ENCODE peak calls at places on chromosomes 5 and 9, in nine cellular contexts. E is A673, M is small intestine, A is GM23338, O is mammary epithelial cell, N is cardiac muscle cell, B is PC-3, Q is heart right ventricle, F is GM23248. I is an unnamed sample.

GRCh38 chr5:29077451-29077850 is 2039.1 kb upstream of the CDH9 start:
- DNase-seq in E (no peak), M (no peak), A (no peak), O (peak; percentile 1), N (no peak), B (peak; percentile 68), Q (no peak), F (no peak), I (no peak)

GRCh38 chr9:104987743-104988142 is 59.8 kb upstream of the ABCA1 start:
- DNase-seq in E (no peak), M (no peak), A (no peak), O (peak; percentile 54), N (no peak), B (peak; percentile 47), Q (no peak), F (peak; percentile 7), I (no peak)

GRCh38 chr5:73370620-73371583 is 77.7 kb downstream of the FOXD1 start:
- DNase-seq in E (peak; percentile 73), M (no peak), A (no peak), O (peak; percentile 99), N (no peak), B (peak; percentile 95), Q (no peak), F (peak; percentile 93), I (no peak)

GRCh38 chr5:173778784-173779304 is 109.3 kb upstream of the CPEB4 start:
- DNase-seq in E (no peak), M (peak; percentile 83), A (no peak), O (no peak), N (no peak), B (no peak), Q (no peak), F (no peak), I (no peak)

GRCh38 chr5:68960469-68960868 is 133.3 kb upstream of the SLC30A5 start:
- DNase-seq in E (no peak), M (no peak), A (no peak), O (no peak), N (no peak), B (no peak), Q (no peak), F (no peak), I (no peak)

GRCh38 chr5:93589348-93589662 is 6.3 kb downstream of the NR2F1 start:
- DNase-seq in E (no peak), M (no peak), A (no peak), O (no peak), N (no peak), B (no peak), Q (no peak), F (no peak), I (no peak)

GRCh38 chr5:40991168-40991980 is 79.8 kb downstream of the MROH2B start:
- DNase-seq in E (no peak), M (peak; percentile 33), A (no peak), O (peak; percentile 32), N (peak; percentile 5), B (peak; percentile 96), Q (peak; percentile 70), F (peak; percentile 2), I (no peak)

GRCh38 chr5:643351-643801 is 31.2 kb downstream of the CEP72 start:
- DNase-seq in E (no peak), M (no peak), A (no peak), O (no peak), N (no peak), B (no peak), Q (no peak), F (no peak), I (no peak)

GRCh38 chr5:74442466-74442865 is 198.1 kb downstream of the ENC1 start:
- DNase-seq in E (no peak), M (no peak), A (peak; percentile 41), O (no peak), N (no peak), B (no peak), Q (no peak), F (no peak), I (no peak)

GRCh38 chr5:32138839-32139493 is 35.2 kb downstream of the GOLPH3 start:
- DNase-seq in E (peak; percentile 90), M (no peak), A (no peak), O (peak; percentile 17), N (no peak), B (no peak), Q (no peak), F (peak; percentile 67), I (peak; percentile 16)

GRCh38 chr9:136056546-136057235 is 38.4 kb downstream of the NACC2 start:
- DNase-seq in E (no peak), M (no peak), A (no peak), O (no peak), N (no peak), B (no peak), Q (no peak), F (no peak), I (no peak)

GRCh38 chr5:138573949-138574670 is 1.1 kb downstream of the HSPA9 start:
- DNase-seq in E (no peak), M (no peak), A (no peak), O (peak; percentile 27), N (no peak), B (peak; percentile 16), Q (no peak), F (peak; percentile 74), I (no peak)

GRCh38 chr9:128911529-128912035 is 9.2 kb upstream of the PHYHD1 start:
- DNase-seq in E (peak; percentile 54), M (no peak), A (peak; percentile 28), O (no peak), N (peak; percentile 41), B (peak; percentile 81), Q (peak; percentile 86), F (peak; percentile 65), I (no peak)

GRCh38 chr5:97229688-97230285 is 46.7 kb upstream of the RIOK2 start:
- DNase-seq in E (no peak), M (no peak), A (no peak), O (no peak), N (no peak), B (no peak), Q (no peak), F (no peak), I (no peak)
- H3K4me1 ChIP-seq in E (no peaks in the 10 kb centered on the region), M (no peaks in the 10 kb centered on the region), A (no peaks in the 10 kb centered on the region), O (no peaks in the 10 kb centered on the region), N (peaks cover 6% of the 10 kb centered on the region), B (peaks cover 9% of the 10 kb centered on the region), Q (no peaks in the 10 kb centered on the region), F (peaks cover 9% of the 10 kb centered on the region), I (no peaks in the 10 kb centered on the region)

GRCh38 chr9:125655691-125656410 is 51.2 kb downstream of the MAPKAP1 start:
- DNase-seq in E (no peak), M (no peak), A (peak; percentile 74), O (no peak), N (no peak), B (no peak), Q (no peak), F (no peak), I (no peak)
- H3K4me1 ChIP-seq in E (peaks cover 8% of the 10 kb centered on the region), M (no peaks in the 10 kb centered on the region), A (peaks cover 72% of the 10 kb centered on the region), O (peaks cover 3% of the 10 kb centered on the region), N (no peaks in the 10 kb centered on the region), B (peaks cover 1% of the 10 kb centered on the region), Q (no peaks in the 10 kb centered on the region), F (peaks cover 50% of the 10 kb centered on the region), I (peaks cover 1% of the 10 kb centered on the region)

DNA sequence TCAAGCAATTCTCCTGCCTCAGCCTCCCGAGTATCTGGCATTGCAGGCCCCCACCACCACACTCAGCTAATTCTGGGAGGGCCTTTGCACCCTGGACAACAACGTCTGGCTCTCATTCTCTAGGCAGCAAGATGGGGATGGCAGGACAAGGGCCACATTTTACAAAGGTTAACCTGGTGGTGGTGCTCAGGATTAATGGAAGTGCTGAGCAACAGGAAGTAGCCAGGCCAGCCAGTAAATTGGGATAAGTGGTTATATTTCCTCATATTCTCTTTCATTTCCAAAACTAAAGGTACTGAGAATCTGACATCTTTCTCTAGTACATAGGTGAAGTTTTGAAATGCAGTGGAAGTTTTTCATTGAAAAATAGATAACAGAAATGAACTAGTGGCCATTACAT is 24.7 kb upstream of the ASPN start:
- DNase-seq in E (no peak), M (peak; percentile 6), A (no peak), O (no peak), N (no peak), B (no peak), Q (no peak), F (peak; percentile 35), I (no peak)
- H3K4me1 ChIP-seq in E (no peaks in the 10 kb centered on the region), M (no peaks in the 10 kb centered on the region), A (peaks cover 12% of the 10 kb centered on the region), O (peaks cover 32% of the 10 kb centered on the region), N (peaks cover 10% of the 10 kb centered on the region), B (peaks cover 31% of the 10 kb centered on the region), Q (peaks cover 19% of the 10 kb centered on the region), F (peaks cover 45% of the 10 kb centered on the region), I (no peaks in the 10 kb centered on the region)

GRCh38 chr5:150021491-150022162 is 21.1 kb downstream of the HMGXB3 start:
- DNase-seq in E (peak; percentile 96), M (no peak), A (peak; percentile 24), O (peak; percentile 88), N (no peak), B (peak; percentile 88), Q (peak; percentile 28), F (peak; percentile 54), I (no peak)
- H3K4me1 ChIP-seq in E (peaks cover 41% of the 10 kb centered on the region), M (no peaks in the 10 kb centered on the region), A (no peaks in the 10 kb centered on the region), O (peaks cover 69% of the 10 kb centered on the region), N (peaks cover 38% of the 10 kb centered on the region), B (peaks cover 52% of the 10 kb centered on the region), Q (peaks cover 18% of the 10 kb centered on the region), F (peaks cover 40% of the 10 kb centered on the region), I (no peaks in the 10 kb centered on the region)

GRCh38 chr9:36144322-36145206 is 8.0 kb downstream of the GLIPR2 start:
- DNase-seq in E (no peak), M (no peak), A (no peak), O (no peak), N (no peak), B (no peak), Q (no peak), F (no peak), I (peak; percentile 63)
- H3K4me1 ChIP-seq in E (no peaks in the 10 kb centered on the region), M (peaks cover 19% of the 10 kb centered on the region), A (no peaks in the 10 kb centered on the region), O (peaks cover 14% of the 10 kb centered on the region), N (no peaks in the 10 kb centered on the region), B (peaks cover 27% of the 10 kb centered on the region), Q (peaks cover 10% of the 10 kb centered on the region), F (peaks cover 15% of the 10 kb centered on the region), I (peaks cover 95% of the 10 kb centered on the region)

DNA sequence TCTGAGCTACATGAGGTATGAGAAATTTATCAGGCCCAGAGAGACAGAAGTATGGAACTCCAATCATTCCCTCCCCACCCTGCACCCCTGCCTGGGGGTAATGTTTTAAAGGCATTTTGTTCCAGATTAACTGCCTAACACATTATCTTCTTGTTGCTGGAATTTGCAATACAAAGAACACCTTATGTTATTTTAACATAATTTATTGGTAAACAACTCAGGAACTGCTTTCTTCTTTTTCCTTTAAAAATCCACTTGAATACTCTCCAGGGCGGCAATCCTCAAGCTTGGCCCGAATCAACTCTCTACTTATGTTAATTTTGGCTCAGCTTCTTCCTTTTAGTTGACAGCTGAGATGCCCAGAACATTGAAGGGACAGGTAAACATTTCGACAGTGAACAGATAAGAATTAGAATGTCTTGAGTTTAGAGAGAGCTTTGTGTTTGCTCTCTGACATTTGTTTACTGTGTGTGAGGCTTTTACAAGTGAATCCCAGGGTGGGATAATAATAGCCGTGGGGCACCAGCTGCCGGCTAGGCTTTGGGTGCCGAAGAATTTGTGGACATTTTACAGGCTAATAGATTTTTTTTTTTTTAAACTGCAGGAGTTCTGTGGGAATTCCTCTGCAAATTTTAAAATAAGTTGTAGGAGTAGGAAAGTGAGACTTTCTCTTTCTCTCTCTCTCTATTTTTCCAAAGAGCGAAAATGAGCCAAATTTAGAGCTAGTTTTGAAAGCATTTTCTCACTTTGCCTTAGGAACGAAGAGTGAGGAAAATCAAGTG is 96.3 kb upstream of the TAF11L2 start:
- DNase-seq in E (no peak), M (no peak), A (peak; percentile 78), O (no peak), N (no peak), B (peak; percentile 44), Q (no peak), F (no peak), I (no peak)
- H3K4me1 ChIP-seq in E (peaks cover 44% of the 10 kb centered on the region), M (peaks cover 2% of the 10 kb centered on the region), A (peaks cover 53% of the 10 kb centered on the region), O (peaks cover 26% of the 10 kb centered on the region), N (peaks cover 58% of the 10 kb centered on the region), B (peaks cover 29% of the 10 kb centered on the region), Q (no peaks in the 10 kb centered on the region), F (peaks cover 17% of the 10 kb centered on the region), I (no peaks in the 10 kb centered on the region)

GRCh38 chr5:142797420-142797819 is 27.2 kb downstream of the ARHGAP26 start:
- DNase-seq in E (no peak), M (no peak), A (peak; percentile 67), O (no peak), N (no peak), B (no peak), Q (no peak), F (no peak), I (no peak)
- H3K4me1 ChIP-seq in E (no peaks in the 10 kb centered on the region), M (peaks cover 22% of the 10 kb centered on the region), A (peaks cover 18% of the 10 kb centered on the region), O (no peaks in the 10 kb centered on the region), N (peaks cover 21% of the 10 kb centered on the region), B (no peaks in the 10 kb centered on the region), Q (peaks cover 20% of the 10 kb centered on the region), F (peaks cover 6% of the 10 kb centered on the region), I (peaks cover 71% of the 10 kb centered on the region)

I was measured in CD8-positive, alpha-beta T cell.